ENCODE peak calls at places on chromosomes 16 and 17, in seven cellular contexts. One of them, this sample, is unnamed.

GRCh38 chr16:27597361-27597760 is 47.4 kb downstream of the KATNIP start:
- DNase-seq in globus pallidus: no peak
- DNase-seq in BJ: no peak
- DNase-seq in posterior vena cava: no peak
- DNase-seq in IMR-90: no peak
- DNase-seq in astrocyte of the spinal cord: no peak
- DNase-seq in dorsolateral prefrontal cortex: no peak
- DNase-seq in this sample: no peak

GRCh38 chr16:74049027-74049426 is 247.6 kb upstream of the PSMD7 start:
- DNase-seq in posterior vena cava: no peak
- DNase-seq in BJ: no peak
- DNase-seq in dorsolateral prefrontal cortex: no peak
- DNase-seq in IMR-90: no peak
- DNase-seq in globus pallidus: no peak
- DNase-seq in astrocyte of the spinal cord: no peak
- DNase-seq in this sample: no peak

GRCh38 chr16:35308674-35309073 is 1849.3 kb downstream of the TP53TG3F start:
- DNase-seq in IMR-90: no peak
- DNase-seq in posterior vena cava: no peak
- DNase-seq in BJ: no peak
- DNase-seq in astrocyte of the spinal cord: no peak
- DNase-seq in dorsolateral prefrontal cortex: no peak
- DNase-seq in globus pallidus: no peak
- DNase-seq in this sample: no peak

GRCh38 chr17:73334771-73335513 is 23.1 kb upstream of the CDC42EP4 start:
- DNase-seq in IMR-90: no peak
- DNase-seq in BJ: no peak
- DNase-seq in globus pallidus: no peak
- DNase-seq in posterior vena cava: peak; percentile 77
- DNase-seq in astrocyte of the spinal cord: no peak
- DNase-seq in dorsolateral prefrontal cortex: no peak
- DNase-seq in this sample: no peak

GRCh38 chr17:7889166-7889584 is 586 bp downstream of the CHD3 start:
- DNase-seq in IMR-90: peak; percentile 86
- DNase-seq in globus pallidus: peak; percentile 98
- DNase-seq in astrocyte of the spinal cord: peak; percentile 85
- DNase-seq in BJ: peak; percentile 40
- DNase-seq in dorsolateral prefrontal cortex: peak; percentile 95
- DNase-seq in posterior vena cava: peak; percentile 98
- DNase-seq in this sample: peak; percentile 31

GRCh38 chr17:1150863-1151685 is 28.7 kb downstream of the ABR start:
- DNase-seq in BJ: no peak
- DNase-seq in IMR-90: no peak
- DNase-seq in astrocyte of the spinal cord: no peak
- DNase-seq in dorsolateral prefrontal cortex: no peak
- DNase-seq in globus pallidus: no peak
- DNase-seq in posterior vena cava: no peak
- DNase-seq in this sample: no peak

GRCh38 chr16:8929086-8929748 is 34.5 kb downstream of the USP7 start:
- DNase-seq in dorsolateral prefrontal cortex: no peak
- DNase-seq in IMR-90: no peak
- DNase-seq in posterior vena cava: no peak
- DNase-seq in astrocyte of the spinal cord: no peak
- DNase-seq in globus pallidus: no peak
- DNase-seq in BJ: no peak
- DNase-seq in this sample: no peak

GRCh38 chr16:53207810-53208752 is 153.3 kb downstream of the CHD9 start:
- DNase-seq in astrocyte of the spinal cord: peak; percentile 85
- DNase-seq in posterior vena cava: no peak
- DNase-seq in BJ: peak; percentile 37
- DNase-seq in globus pallidus: peak; percentile 89
- DNase-seq in dorsolateral prefrontal cortex: peak; percentile 53
- DNase-seq in IMR-90: peak; percentile 83
- DNase-seq in this sample: no peak

GRCh38 chr17:3738562-3739295 is 15.0 kb downstream of the HASPIN start:
- DNase-seq in IMR-90: peak; percentile 10
- DNase-seq in BJ: no peak
- DNase-seq in astrocyte of the spinal cord: peak; percentile 5
- DNase-seq in dorsolateral prefrontal cortex: peak; percentile 68
- DNase-seq in globus pallidus: peak; percentile 52
- DNase-seq in posterior vena cava: no peak
- DNase-seq in this sample: no peak

GRCh38 chr17:19262650-19263620 is 25.8 kb downstream of the EPN2 start:
- DNase-seq in posterior vena cava: no peak
- DNase-seq in globus pallidus: no peak
- DNase-seq in astrocyte of the spinal cord: peak; percentile 56
- DNase-seq in dorsolateral prefrontal cortex: no peak
- DNase-seq in BJ: no peak
- DNase-seq in IMR-90: peak; percentile 69
- DNase-seq in this sample: no peak

GRCh38 chr16:10729649-10730048 is 14.0 kb upstream of the NUBP1 start:
- DNase-seq in astrocyte of the spinal cord: peak; percentile 28
- DNase-seq in posterior vena cava: peak; percentile 78
- DNase-seq in globus pallidus: no peak
- DNase-seq in IMR-90: peak; percentile 38
- DNase-seq in dorsolateral prefrontal cortex: no peak
- DNase-seq in BJ: no peak
- DNase-seq in this sample: peak; percentile 29

GRCh38 chr16:10984509-10984908 is 40.1 kb downstream of the CLEC16A start:
- DNase-seq in dorsolateral prefrontal cortex: no peak
- DNase-seq in posterior vena cava: no peak
- DNase-seq in BJ: no peak
- DNase-seq in globus pallidus: no peak
- DNase-seq in IMR-90: peak; percentile 93
- DNase-seq in astrocyte of the spinal cord: peak; percentile 68
- DNase-seq in this sample: no peak

GRCh38 chr16:89174877-89175276 is 3.3 kb downstream of the CDH15 start:
- DNase-seq in posterior vena cava: no peak
- DNase-seq in globus pallidus: no peak
- DNase-seq in IMR-90: no peak
- DNase-seq in dorsolateral prefrontal cortex: no peak
- DNase-seq in astrocyte of the spinal cord: no peak
- DNase-seq in BJ: no peak
- DNase-seq in this sample: no peak

GRCh38 chr16:71628810-71629209 is 2.8 kb downstream of the MARVELD3 start:
- DNase-seq in dorsolateral prefrontal cortex: no peak
- DNase-seq in posterior vena cava: no peak
- DNase-seq in astrocyte of the spinal cord: peak; percentile 87
- DNase-seq in globus pallidus: no peak
- DNase-seq in IMR-90: no peak
- DNase-seq in BJ: no peak
- DNase-seq in this sample: no peak

GRCh38 chr17:14301761-14302401 is 1.0 kb downstream of the HS3ST3B1 start:
- DNase-seq in astrocyte of the spinal cord: peak; percentile 61
- DNase-seq in IMR-90: peak; percentile 48
- DNase-seq in BJ: no peak
- DNase-seq in globus pallidus: no peak
- DNase-seq in posterior vena cava: no peak
- DNase-seq in dorsolateral prefrontal cortex: no peak
- DNase-seq in this sample: peak; percentile 43

GRCh38 chr17:30922235-30922993 is 669 bp downstream of the ADAP2 start:
- DNase-seq in BJ: no peak
- DNase-seq in globus pallidus: no peak
- DNase-seq in IMR-90: no peak
- DNase-seq in dorsolateral prefrontal cortex: no peak
- DNase-seq in astrocyte of the spinal cord: no peak
- DNase-seq in posterior vena cava: peak; percentile 83
- DNase-seq in this sample: no peak

GRCh38 chr16:57797216-57797525 is 5.1 kb downstream of the KIFC3 start:
- DNase-seq in globus pallidus: no peak
- DNase-seq in astrocyte of the spinal cord: no peak
- DNase-seq in dorsolateral prefrontal cortex: no peak
- DNase-seq in posterior vena cava: no peak
- DNase-seq in IMR-90: no peak
- DNase-seq in BJ: no peak
- DNase-seq in this sample: no peak

GRCh38 chr16:10122546-10122945 is 59.7 kb downstream of the GRIN2A start:
- DNase-seq in IMR-90: no peak
- DNase-seq in posterior vena cava: no peak
- DNase-seq in globus pallidus: no peak
- DNase-seq in BJ: no peak
- DNase-seq in astrocyte of the spinal cord: no peak
- DNase-seq in dorsolateral prefrontal cortex: no peak
- DNase-seq in this sample: no peak

GRCh38 chr17:31497994-31498826 is 106.7 kb downstream of the RAB11FIP4 start:
- DNase-seq in IMR-90: no peak
- DNase-seq in BJ: no peak
- DNase-seq in astrocyte of the spinal cord: no peak
- DNase-seq in posterior vena cava: no peak
- DNase-seq in globus pallidus: no peak
- DNase-seq in dorsolateral prefrontal cortex: no peak
- DNase-seq in this sample: peak; percentile 35

GRCh38 chr16:57814896-57815295 is 12.6 kb upstream of the KIFC3 start:
- DNase-seq in astrocyte of the spinal cord: no peak
- DNase-seq in BJ: no peak
- DNase-seq in posterior vena cava: no peak
- DNase-seq in dorsolateral prefrontal cortex: no peak
- DNase-seq in IMR-90: no peak
- DNase-seq in globus pallidus: no peak
- DNase-seq in this sample: no peak

GRCh38 chr17:35028531-35029262 is 34.8 kb downstream of the RFFL start:
- DNase-seq in BJ: no peak
- DNase-seq in globus pallidus: no peak
- DNase-seq in dorsolateral prefrontal cortex: no peak
- DNase-seq in posterior vena cava: no peak
- DNase-seq in IMR-90: peak; percentile 24
- DNase-seq in astrocyte of the spinal cord: no peak
- DNase-seq in this sample: no peak

GRCh38 chr16:31537362-31537921 is 9.7 kb downstream of the AHSP start:
- DNase-seq in BJ: no peak
- DNase-seq in IMR-90: no peak
- DNase-seq in globus pallidus: no peak
- DNase-seq in dorsolateral prefrontal cortex: no peak
- DNase-seq in posterior vena cava: peak; percentile 82
- DNase-seq in astrocyte of the spinal cord: no peak
- DNase-seq in this sample: no peak

GRCh38 chr17:68491381-68491849 is 20.8 kb upstream of the PRKAR1A start:
- DNase-seq in BJ: no peak
- DNase-seq in posterior vena cava: no peak
- DNase-seq in IMR-90: no peak
- DNase-seq in dorsolateral prefrontal cortex: no peak
- DNase-seq in astrocyte of the spinal cord: no peak
- DNase-seq in globus pallidus: peak; percentile 62
- DNase-seq in this sample: no peak

GRCh38 chr17:48066656-48067055 is 18.5 kb downstream of the NFE2L1 start:
- DNase-seq in BJ: no peak
- DNase-seq in posterior vena cava: no peak
- DNase-seq in globus pallidus: no peak
- DNase-seq in dorsolateral prefrontal cortex: no peak
- DNase-seq in IMR-90: no peak
- DNase-seq in astrocyte of the spinal cord: no peak
- DNase-seq in this sample: no peak

GRCh38 chr16:88327566-88328312 is 55.0 kb upstream of the ZNF469 start:
- DNase-seq in BJ: no peak
- DNase-seq in globus pallidus: no peak
- DNase-seq in astrocyte of the spinal cord: peak; percentile 61
- DNase-seq in IMR-90: no peak
- DNase-seq in posterior vena cava: no peak
- DNase-seq in dorsolateral prefrontal cortex: no peak
- DNase-seq in this sample: no peak

GRCh38 chr17:78622491-78623265 is 45.5 kb upstream of the DNAH17 start:
- DNase-seq in dorsolateral prefrontal cortex: no peak
- DNase-seq in IMR-90: no peak
- DNase-seq in posterior vena cava: no peak
- DNase-seq in astrocyte of the spinal cord: no peak
- DNase-seq in globus pallidus: no peak
- DNase-seq in BJ: no peak
- DNase-seq in this sample: no peak

GRCh38 chr16:85659336-85659735 is 29.4 kb downstream of the GINS2 start:
- DNase-seq in BJ: no peak
- DNase-seq in dorsolateral prefrontal cortex: no peak
- DNase-seq in globus pallidus: no peak
- DNase-seq in posterior vena cava: no peak
- DNase-seq in astrocyte of the spinal cord: no peak
- DNase-seq in IMR-90: no peak
- DNase-seq in this sample: no peak

GRCh38 chr17:18235743-18236256 is 10.4 kb downstream of the LLGL1 start:
- DNase-seq in dorsolateral prefrontal cortex: no peak
- DNase-seq in globus pallidus: no peak
- DNase-seq in IMR-90: peak; percentile 67
- DNase-seq in astrocyte of the spinal cord: peak; percentile 70
- DNase-seq in posterior vena cava: no peak
- DNase-seq in BJ: no peak
- DNase-seq in this sample: no peak

GRCh38 chr17:42174126-42174783 is 6.7 kb downstream of the KCNH4 start:
- DNase-seq in astrocyte of the spinal cord: no peak
- DNase-seq in globus pallidus: no peak
- DNase-seq in dorsolateral prefrontal cortex: peak; percentile 72
- DNase-seq in BJ: no peak
- DNase-seq in IMR-90: no peak
- DNase-seq in posterior vena cava: no peak
- DNase-seq in this sample: no peak

GRCh38 chr17:82237083-82237745 is 8.4 kb downstream of the SLC16A3 start:
- DNase-seq in dorsolateral prefrontal cortex: no peak
- DNase-seq in astrocyte of the spinal cord: no peak
- DNase-seq in globus pallidus: no peak
- DNase-seq in BJ: no peak
- DNase-seq in posterior vena cava: peak; percentile 81
- DNase-seq in IMR-90: no peak
- DNase-seq in this sample: no peak

GRCh38 chr16:11407047-11407982 is 62.1 kb downstream of the RMI2 start:
- DNase-seq in dorsolateral prefrontal cortex: no peak
- DNase-seq in posterior vena cava: no peak
- DNase-seq in IMR-90: peak; percentile 77
- DNase-seq in BJ: peak; percentile 7
- DNase-seq in globus pallidus: peak; percentile 59
- DNase-seq in astrocyte of the spinal cord: peak; percentile 71
- DNase-seq in this sample: peak; percentile 90

This sample was measured in HuH-7.5.